ENCODE peak calls at places on chromosomes 2 and 18, in nine cellular contexts. One of them, this sample, is unnamed.

GRCh38 chr2:173290518-173290917 is 64.2 kb upstream of the CDCA7 start:
- DNase-seq in Calu3: no peak
- DNase-seq in G401: no peak
- DNase-seq in adrenal gland: no peak
- DNase-seq in heart left ventricle: no peak
- DNase-seq in RWPE1: no peak
- DNase-seq in ACHN: no peak
- DNase-seq in GM19239: no peak
- DNase-seq in esophagus squamous epithelium: no peak
- DNase-seq in this sample: no peak

GRCh38 chr2:74876081-74876886 is 42.4 kb downstream of the HK2 start:
- DNase-seq in Calu3: peak; percentile 51
- DNase-seq in GM19239: peak; percentile 56
- DNase-seq in heart left ventricle: peak; percentile 28
- DNase-seq in adrenal gland: peak; percentile 35
- DNase-seq in ACHN: peak; percentile 66
- DNase-seq in esophagus squamous epithelium: no peak
- DNase-seq in RWPE1: peak; percentile 57
- DNase-seq in G401: peak; percentile 84
- DNase-seq in this sample: peak; percentile 78

GRCh38 chr2:62305421-62306176 is 109.7 kb downstream of the B3GNT2 start:
- DNase-seq in ACHN: no peak
- DNase-seq in GM19239: no peak
- DNase-seq in heart left ventricle: no peak
- DNase-seq in RWPE1: no peak
- DNase-seq in adrenal gland: no peak
- DNase-seq in esophagus squamous epithelium: no peak
- DNase-seq in G401: no peak
- DNase-seq in Calu3: no peak
- DNase-seq in this sample: no peak

GRCh38 chr18:76823166-76823539 is 796 bp downstream of the ZNF236 start:
- DNase-seq in RWPE1: no peak
- DNase-seq in G401: no peak
- DNase-seq in heart left ventricle: no peak
- DNase-seq in GM19239: no peak
- DNase-seq in Calu3: no peak
- DNase-seq in esophagus squamous epithelium: no peak
- DNase-seq in ACHN: no peak
- DNase-seq in adrenal gland: no peak
- DNase-seq in this sample: no peak

GRCh38 chr2:9950521-9951271 is 797 bp upstream of the GRHL1 start:
- DNase-seq in GM19239: peak; percentile 76
- DNase-seq in adrenal gland: peak; percentile 31
- DNase-seq in esophagus squamous epithelium: no peak
- DNase-seq in ACHN: no peak
- DNase-seq in RWPE1: peak; percentile 27
- DNase-seq in G401: peak; percentile 22
- DNase-seq in Calu3: peak; percentile 42
- DNase-seq in heart left ventricle: peak; percentile 31
- DNase-seq in this sample: peak; percentile 88

GRCh38 chr18:79070486-79070885 is 1.3 kb downstream of the ATP9B start:
- DNase-seq in adrenal gland: no peak
- DNase-seq in G401: peak; percentile 2
- DNase-seq in heart left ventricle: no peak
- DNase-seq in ACHN: no peak
- DNase-seq in esophagus squamous epithelium: no peak
- DNase-seq in RWPE1: no peak
- DNase-seq in Calu3: no peak
- DNase-seq in GM19239: no peak
- DNase-seq in this sample: no peak

GRCh38 chr18:57208056-57208455 is 61.2 kb downstream of the BOD1L2 start:
- DNase-seq in Calu3: peak; percentile 18
- DNase-seq in esophagus squamous epithelium: no peak
- DNase-seq in GM19239: no peak
- DNase-seq in G401: no peak
- DNase-seq in RWPE1: no peak
- DNase-seq in ACHN: no peak
- DNase-seq in adrenal gland: no peak
- DNase-seq in heart left ventricle: no peak
- DNase-seq in this sample: no peak

GRCh38 chr2:237980087-237980486 is 13.3 kb downstream of the UBE2F start:
- DNase-seq in G401: no peak
- DNase-seq in ACHN: no peak
- DNase-seq in RWPE1: no peak
- DNase-seq in heart left ventricle: no peak
- DNase-seq in adrenal gland: no peak
- DNase-seq in GM19239: no peak
- DNase-seq in esophagus squamous epithelium: no peak
- DNase-seq in Calu3: no peak
- DNase-seq in this sample: no peak

GRCh38 chr18:40932862-40933261 is 1022.2 kb upstream of the PIK3C3 start:
- DNase-seq in adrenal gland: no peak
- DNase-seq in RWPE1: no peak
- DNase-seq in heart left ventricle: no peak
- DNase-seq in esophagus squamous epithelium: no peak
- DNase-seq in Calu3: no peak
- DNase-seq in ACHN: no peak
- DNase-seq in G401: no peak
- DNase-seq in GM19239: no peak
- DNase-seq in this sample: no peak

GRCh38 chr2:98404556-98405250 is 40.0 kb upstream of the INPP4A start:
- DNase-seq in Calu3: no peak
- DNase-seq in GM19239: no peak
- DNase-seq in RWPE1: no peak
- DNase-seq in heart left ventricle: no peak
- DNase-seq in esophagus squamous epithelium: no peak
- DNase-seq in G401: no peak
- DNase-seq in adrenal gland: no peak
- DNase-seq in ACHN: no peak
- DNase-seq in this sample: no peak

GRCh38 chr2:21372654-21373053 is 248.9 kb downstream of the TDRD15 start:
- DNase-seq in esophagus squamous epithelium: no peak
- DNase-seq in heart left ventricle: no peak
- DNase-seq in Calu3: no peak
- DNase-seq in G401: no peak
- DNase-seq in RWPE1: no peak
- DNase-seq in GM19239: no peak
- DNase-seq in adrenal gland: no peak
- DNase-seq in ACHN: peak; percentile 45
- DNase-seq in this sample: no peak

GRCh38 chr18:13266208-13267100 is 47.9 kb downstream of the LDLRAD4 start:
- DNase-seq in ACHN: no peak
- DNase-seq in G401: no peak
- DNase-seq in RWPE1: no peak
- DNase-seq in GM19239: no peak
- DNase-seq in adrenal gland: no peak
- DNase-seq in Calu3: no peak
- DNase-seq in heart left ventricle: peak; percentile 59
- DNase-seq in esophagus squamous epithelium: no peak
- DNase-seq in this sample: no peak

GRCh38 chr2:189580267-189580661 is 322 bp downstream of the SLC40A1 start:
- DNase-seq in heart left ventricle: peak; percentile 37
- DNase-seq in GM19239: no peak
- DNase-seq in esophagus squamous epithelium: no peak
- DNase-seq in adrenal gland: peak; percentile 40
- DNase-seq in RWPE1: no peak
- DNase-seq in G401: no peak
- DNase-seq in ACHN: peak; percentile 41
- DNase-seq in Calu3: peak; percentile 17
- DNase-seq in this sample: peak; percentile 27

GRCh38 chr2:188028739-188029138 is 262.9 kb upstream of the GULP1 start:
- DNase-seq in GM19239: no peak
- DNase-seq in ACHN: no peak
- DNase-seq in adrenal gland: no peak
- DNase-seq in Calu3: no peak
- DNase-seq in G401: no peak
- DNase-seq in esophagus squamous epithelium: no peak
- DNase-seq in heart left ventricle: no peak
- DNase-seq in RWPE1: no peak
- DNase-seq in this sample: no peak

GRCh38 chr2:112305132-112305531 is 29.7 kb downstream of the ZC3H6 start:
- DNase-seq in Calu3: no peak
- DNase-seq in RWPE1: no peak
- DNase-seq in esophagus squamous epithelium: no peak
- DNase-seq in G401: no peak
- DNase-seq in GM19239: no peak
- DNase-seq in ACHN: no peak
- DNase-seq in heart left ventricle: no peak
- DNase-seq in adrenal gland: no peak
- DNase-seq in this sample: peak; percentile 5

GRCh38 chr2:4718777-4719176 is 973.4 kb upstream of the SOX11 start:
- DNase-seq in GM19239: no peak
- DNase-seq in G401: no peak
- DNase-seq in RWPE1: no peak
- DNase-seq in esophagus squamous epithelium: no peak
- DNase-seq in heart left ventricle: no peak
- DNase-seq in Calu3: no peak
- DNase-seq in adrenal gland: no peak
- DNase-seq in ACHN: no peak
- DNase-seq in this sample: no peak

GRCh38 chr2:28393115-28393836 is 618 bp downstream of the FOSL2 start:
- DNase-seq in esophagus squamous epithelium: no peak
- DNase-seq in Calu3: peak; percentile 67
- DNase-seq in adrenal gland: peak; percentile 69
- DNase-seq in G401: peak; percentile 39
- DNase-seq in RWPE1: no peak
- DNase-seq in heart left ventricle: peak; percentile 80
- DNase-seq in ACHN: no peak
- DNase-seq in GM19239: peak; percentile 27
- DNase-seq in this sample: peak; percentile 76

GRCh38 chr2:30231726-30232026 is 342 bp downstream of the LBH start:
- DNase-seq in GM19239: no peak
- DNase-seq in adrenal gland: no peak
- DNase-seq in ACHN: no peak
- DNase-seq in G401: no peak
- DNase-seq in RWPE1: no peak
- DNase-seq in esophagus squamous epithelium: peak; percentile 32
- DNase-seq in heart left ventricle: no peak
- DNase-seq in Calu3: no peak
- DNase-seq in this sample: no peak

GRCh38 chr2:219991116-219991515 is 363.7 kb downstream of the SLC4A3 start:
- DNase-seq in esophagus squamous epithelium: no peak
- DNase-seq in G401: no peak
- DNase-seq in RWPE1: no peak
- DNase-seq in adrenal gland: no peak
- DNase-seq in heart left ventricle: no peak
- DNase-seq in Calu3: no peak
- DNase-seq in ACHN: no peak
- DNase-seq in GM19239: no peak
- DNase-seq in this sample: no peak

GRCh38 chr2:15614545-15615309 is 23.1 kb downstream of the DDX1 start:
- DNase-seq in heart left ventricle: no peak
- DNase-seq in G401: no peak
- DNase-seq in ACHN: no peak
- DNase-seq in adrenal gland: no peak
- DNase-seq in RWPE1: no peak
- DNase-seq in GM19239: no peak
- DNase-seq in Calu3: no peak
- DNase-seq in esophagus squamous epithelium: no peak
- DNase-seq in this sample: no peak

GRCh38 chr18:5049124-5049523 is 147.9 kb downstream of the AKAIN1 start:
- DNase-seq in GM19239: no peak
- DNase-seq in esophagus squamous epithelium: no peak
- DNase-seq in Calu3: no peak
- DNase-seq in RWPE1: no peak
- DNase-seq in G401: no peak
- DNase-seq in heart left ventricle: no peak
- DNase-seq in adrenal gland: no peak
- DNase-seq in ACHN: no peak
- DNase-seq in this sample: no peak

GRCh38 chr2:3270095-3270478 is 107.5 kb downstream of the EIPR1 start:
- DNase-seq in adrenal gland: no peak
- DNase-seq in GM19239: no peak
- DNase-seq in G401: no peak
- DNase-seq in Calu3: no peak
- DNase-seq in esophagus squamous epithelium: no peak
- DNase-seq in heart left ventricle: no peak
- DNase-seq in RWPE1: no peak
- DNase-seq in ACHN: no peak
- DNase-seq in this sample: no peak

GRCh38 chr18:46051731-46052461 is 20.2 kb downstream of the PSTPIP2 start:
- DNase-seq in Calu3: no peak
- DNase-seq in heart left ventricle: no peak
- DNase-seq in G401: no peak
- DNase-seq in ACHN: peak; percentile 60
- DNase-seq in GM19239: no peak
- DNase-seq in adrenal gland: peak; percentile 56
- DNase-seq in esophagus squamous epithelium: no peak
- DNase-seq in RWPE1: no peak
- DNase-seq in this sample: no peak

GRCh38 chr18:54945726-54946125 is 13.5 kb downstream of the CCDC68 start:
- DNase-seq in RWPE1: no peak
- DNase-seq in ACHN: no peak
- DNase-seq in heart left ventricle: no peak
- DNase-seq in G401: no peak
- DNase-seq in GM19239: no peak
- DNase-seq in esophagus squamous epithelium: no peak
- DNase-seq in adrenal gland: no peak
- DNase-seq in Calu3: no peak
- DNase-seq in this sample: no peak

GRCh38 chr18:45111507-45111858 is 430.8 kb downstream of the SETBP1 start:
- DNase-seq in heart left ventricle: no peak
- DNase-seq in esophagus squamous epithelium: no peak
- DNase-seq in G401: no peak
- DNase-seq in ACHN: no peak
- DNase-seq in GM19239: no peak
- DNase-seq in RWPE1: no peak
- DNase-seq in Calu3: no peak
- DNase-seq in adrenal gland: no peak
- DNase-seq in this sample: no peak

GRCh38 chr18:34117319-34117718 is 107.4 kb downstream of the NOL4 start:
- DNase-seq in G401: no peak
- DNase-seq in ACHN: no peak
- DNase-seq in RWPE1: no peak
- DNase-seq in adrenal gland: no peak
- DNase-seq in esophagus squamous epithelium: no peak
- DNase-seq in Calu3: peak; percentile 4
- DNase-seq in heart left ventricle: no peak
- DNase-seq in GM19239: no peak
- DNase-seq in this sample: no peak

GRCh38 chr18:3826021-3826420 is 376.0 kb downstream of the TGIF1 start:
- DNase-seq in esophagus squamous epithelium: no peak
- DNase-seq in adrenal gland: no peak
- DNase-seq in ACHN: no peak
- DNase-seq in heart left ventricle: no peak
- DNase-seq in RWPE1: no peak
- DNase-seq in Calu3: no peak
- DNase-seq in GM19239: no peak
- DNase-seq in G401: no peak
- DNase-seq in this sample: no peak

GRCh38 chr18:61669320-61669719 is 223.5 kb downstream of the RNF152 start:
- DNase-seq in GM19239: no peak
- DNase-seq in heart left ventricle: no peak
- DNase-seq in G401: no peak
- DNase-seq in esophagus squamous epithelium: no peak
- DNase-seq in Calu3: no peak
- DNase-seq in adrenal gland: no peak
- DNase-seq in ACHN: no peak
- DNase-seq in RWPE1: no peak
- DNase-seq in this sample: no peak

GRCh38 chr2:24871852-24872323 is 48.1 kb downstream of the ADCY3 start:
- DNase-seq in G401: peak; percentile 80
- DNase-seq in adrenal gland: peak; percentile 71
- DNase-seq in heart left ventricle: peak; percentile 43
- DNase-seq in RWPE1: no peak
- DNase-seq in esophagus squamous epithelium: no peak
- DNase-seq in Calu3: no peak
- DNase-seq in GM19239: no peak
- DNase-seq in ACHN: no peak
- DNase-seq in this sample: no peak

This sample was measured in GM20000.